ENCODE peak calls at places on chromosomes 4 and X, in four cellular contexts. L, K, W and H are unnamed samples.

GRCh38 chr4:41874398-41874797 is 60.8 kb upstream of the TMEM33 start:
- DNase-seq in L (no peak), K (no peak), W (no peak), H (no peak)

GRCh38 chrX:102840871-102841705 is 96.0 kb upstream of the RAB40AL start:
- DNase-seq in L (no peak), K (peak; percentile 37), W (no peak), H (no peak)

GRCh38 chr4:30413915-30414314 is 306.3 kb upstream of the PCDH7 start:
- DNase-seq in L (no peak), K (no peak), W (no peak), H (no peak)

GRCh38 chr4:13701937-13702446 is 74.5 kb upstream of the BOD1L1 start:
- DNase-seq in L (peak; percentile 1), K (no peak), W (no peak), H (no peak)

GRCh38 chr4:168486961-168487820 is 6.9 kb upstream of the DDX60L start:
- DNase-seq in L (no peak), K (peak; percentile 13), W (no peak), H (no peak)

GRCh38 chr4:48296330-48296729 is 26.7 kb upstream of the TEC start:
- DNase-seq in L (no peak), K (no peak), W (no peak), H (no peak)

GRCh38 chr4:150960079-150960478 is 55.0 kb downstream of the LRBA start:
- DNase-seq in L (peak; percentile 35), K (peak; percentile 19), W (no peak), H (peak; percentile 41)

GRCh38 chr4:102343964-102344519 is 1.2 kb downstream of the SLC39A8 start:
- DNase-seq in L (no peak), K (peak; percentile 30), W (peak; percentile 21), H (no peak)

GRCh38 chr4:145299380-145300076 is 119.1 kb upstream of the OTUD4 start:
- DNase-seq in L (peak; percentile 5), K (no peak), W (peak; percentile 89), H (no peak)

GRCh38 chrX:44432641-44433040 is 89.2 kb upstream of the EFHC2 start:
- DNase-seq in L (no peak), K (no peak), W (no peak), H (no peak)

GRCh38 chr4:123555500-123556273 is 159.1 kb downstream of the SPRY1 start:
- DNase-seq in L (peak; percentile 98), K (peak; percentile 19), W (no peak), H (no peak)

GRCh38 chr4:133592106-133592505 is 443.0 kb downstream of the PCDH10 start:
- DNase-seq in L (no peak), K (no peak), W (no peak), H (no peak)

GRCh38 chr4:108943971-108944370 is 181.1 kb upstream of the ETNPPL start:
- DNase-seq in L (no peak), K (no peak), W (no peak), H (no peak)

GRCh38 chrX:7690842-7691241 is 152.1 kb upstream of the VCX start:
- DNase-seq in L (no peak), K (no peak), W (no peak), H (no peak)

GRCh38 chrX:42818151-42818921 is 40.4 kb upstream of the PPP1R2C start:
- DNase-seq in L (no peak), K (no peak), W (no peak), H (no peak)

GRCh38 chrX:53186363-53186762 is 38.6 kb downstream of the KDM5C start:
- DNase-seq in L (no peak), K (no peak), W (no peak), H (no peak)

GRCh38 chrX:10177620-10178019 is 20.8 kb downstream of the CLCN4 start:
- DNase-seq in L (no peak), K (no peak), W (no peak), H (no peak)

DNA sequence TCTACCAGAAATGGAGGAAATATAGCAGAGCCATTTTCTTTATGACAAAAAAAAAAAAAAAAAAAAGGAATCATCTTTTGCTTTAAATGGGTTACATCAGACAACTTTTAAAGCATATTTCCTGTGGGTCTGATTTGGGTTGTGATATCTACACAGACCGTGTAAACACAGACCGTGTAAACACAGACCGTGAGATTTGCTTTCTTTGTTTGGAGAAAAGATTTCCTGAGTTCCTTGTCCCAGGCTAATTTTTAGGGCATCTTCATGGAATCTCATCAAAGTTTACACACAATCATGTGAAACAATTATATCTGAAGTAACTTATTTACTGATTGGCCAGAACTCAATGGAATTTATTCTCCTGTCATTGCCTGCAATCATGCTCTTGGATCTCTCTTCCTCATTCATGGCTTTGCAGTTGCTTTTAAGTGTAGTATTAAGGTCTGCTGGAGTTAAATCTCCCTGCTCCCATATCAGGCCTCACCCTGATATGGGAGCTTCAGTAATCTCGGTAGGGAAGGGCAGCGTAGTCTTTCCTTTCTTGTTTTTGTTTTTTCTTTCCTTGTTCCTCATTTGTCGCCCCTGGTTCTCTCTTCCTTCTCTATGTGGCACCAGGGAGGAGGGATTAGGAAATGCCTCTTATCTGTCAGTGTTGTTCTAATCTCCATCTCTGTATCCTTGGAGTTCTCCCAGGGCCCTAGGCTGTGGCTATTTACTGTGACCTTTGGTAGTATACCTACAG is 248.6 kb upstream of the JADE1 start:
- DNase-seq in L (peak; percentile 15), K (no peak), W (no peak), H (no peak)
- H3K9ac ChIP-seq in L (no peak overlapping the region), K (no peak overlapping the region), W (no peak overlapping the region), H (no peak overlapping the region)

DNA sequence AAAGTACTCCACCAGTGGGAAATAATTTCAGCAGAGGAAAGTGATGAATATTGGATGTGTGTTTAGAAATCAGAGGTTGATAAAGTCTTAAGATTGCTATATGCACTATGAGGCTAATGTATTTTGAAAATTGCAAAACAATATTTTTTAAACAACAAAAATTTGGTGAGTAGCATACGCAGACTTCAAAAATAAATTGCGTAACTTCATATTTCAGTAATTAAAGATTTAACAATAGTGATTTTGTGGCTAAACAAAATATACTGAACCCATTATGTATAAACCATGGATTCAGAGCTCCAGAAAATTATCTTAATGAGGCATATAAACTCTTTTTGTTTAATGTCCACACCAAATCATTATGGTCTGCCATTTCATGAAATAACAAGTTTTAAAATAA is 3.3 kb upstream of the TAPT1 start:
- DNase-seq in L (no peak), K (no peak), W (no peak), H (no peak)
- TF ChIP-seq FOXM1 in L (no peak), K (no peak), W (no peak), H (no peak)

DNA sequence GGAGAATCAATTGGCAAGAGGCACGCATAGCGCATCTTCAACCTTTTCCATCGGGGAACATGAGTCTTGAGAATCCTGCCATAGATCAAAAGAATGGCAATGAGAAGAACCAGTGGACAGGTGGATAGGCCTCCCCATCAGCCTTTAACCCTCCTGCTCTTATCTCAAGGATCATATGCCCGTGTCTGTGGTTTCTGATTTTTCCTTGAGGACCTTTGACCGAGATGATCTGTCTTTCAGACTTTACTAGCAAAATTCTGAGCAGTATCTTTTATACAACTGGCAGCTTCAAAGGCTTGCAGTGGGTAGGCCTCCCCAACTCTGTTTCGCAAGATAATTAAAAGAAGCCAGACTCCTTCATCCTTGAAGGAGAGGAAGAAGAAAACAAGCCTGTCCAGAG is 174.4 kb downstream of the REPS2 start:
- DNase-seq in L (no peak), K (no peak), W (no peak), H (no peak)
- H3K9ac ChIP-seq in L (no peak overlapping the region), K (no peak overlapping the region), W (no peak overlapping the region), H (no peak overlapping the region)

GRCh38 chr4:97530676-97531075 is 612.6 kb downstream of the STPG2 start:
- DNase-seq in L (no peak), K (no peak), W (no peak), H (no peak)
- TF ChIP-seq FOXM1 in L (no peak), K (no peak), W (no peak), H (no peak)

GRCh38 chrX:109926743-109927662 is 75.9 kb upstream of the TMEM164 start:
- DNase-seq in L (no peak), K (peak; percentile 41), W (no peak), H (no peak)

GRCh38 chrX:109927663-109928273 is 75.1 kb upstream of the TMEM164 start:
- DNase-seq in L (no peak), K (no peak), W (no peak), H (no peak)

GRCh38 chrX:109931677-109932076 is 71.2 kb upstream of the TMEM164 start:
- DNase-seq in L (no peak), K (no peak), W (no peak), H (no peak)

GRCh38 chrX:109926118-109926517 is 76.8 kb upstream of the TMEM164 start:
- DNase-seq in L (no peak), K (no peak), W (no peak), H (no peak)

DNA sequence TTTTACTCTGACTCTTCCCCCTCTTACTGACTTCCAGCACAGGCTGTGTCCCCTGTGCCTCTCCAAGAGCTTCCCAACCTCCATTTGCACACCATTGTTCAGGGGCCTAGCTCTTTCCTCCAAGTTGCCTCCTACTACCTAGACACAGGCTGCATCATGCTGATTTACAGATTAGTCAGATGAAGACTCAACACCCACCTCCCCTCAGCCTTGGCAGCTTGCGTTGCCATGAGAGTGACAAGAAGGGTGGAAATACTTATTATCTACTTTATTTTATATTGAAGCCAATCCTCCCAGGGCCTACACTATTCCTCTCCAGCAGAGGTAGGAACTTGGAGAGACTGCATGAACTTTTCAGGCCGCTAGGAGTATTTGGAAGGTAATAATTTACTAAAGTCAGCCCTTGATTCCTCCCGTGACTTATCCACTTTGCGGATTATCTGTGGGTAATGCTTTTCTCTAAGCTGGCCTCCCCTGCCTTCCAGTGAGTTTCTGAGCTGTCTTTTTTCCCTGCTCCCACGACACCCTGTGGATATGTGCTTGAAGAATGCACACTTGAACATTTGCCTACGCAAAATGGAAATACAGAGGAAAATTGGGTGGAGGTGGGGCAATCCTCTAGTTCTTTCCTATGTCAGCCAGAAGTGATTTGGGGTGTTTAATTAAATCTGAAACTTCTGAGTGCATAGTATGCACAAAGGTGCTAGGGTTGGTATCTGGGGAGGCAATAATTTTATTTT is 74.1 kb upstream of the TMEM164 start:
- DNase-seq in L (no peak), K (no peak), W (no peak), H (no peak)
- H3K9ac ChIP-seq in L (no peak overlapping the region), K (no peak overlapping the region), W (no peak overlapping the region), H (no peak overlapping the region)

GRCh38 chrX:1424452-1424851 is 28.3 kb downstream of the ASMTL start:
- DNase-seq in L (no peak), K (no peak), W (no peak), H (no peak)

GRCh38 chrX:1427756-1428155 is 25.0 kb downstream of the ASMTL start:
- DNase-seq in L (no peak), K (no peak), W (no peak), H (no peak)

GRCh38 chrX:1422135-1422465 is 30.2 kb upstream of the SLC25A6 start:
- DNase-seq in L (no peak), K (no peak), W (no peak), H (no peak)

GRCh38 chrX:1423215-1423614 is 29.5 kb downstream of the ASMTL start:
- DNase-seq in L (no peak), K (no peak), W (no peak), H (no peak)

GRCh38 chrX:1425381-1425780 is 27.3 kb downstream of the ASMTL start:
- DNase-seq in L (no peak), K (no peak), W (no peak), H (no peak)
- TF ChIP-seq FOXM1 in L (no peak), K (no peak), W (no peak), H (no peak)

GRCh38 chr4:130403221-130403620 is 1307.3 kb downstream of the C4orf33 start:
- DNase-seq in L (no peak), K (no peak), W (no peak), H (no peak)
- H3K9ac ChIP-seq in L (no peak overlapping the region), K (no peak overlapping the region), W (no peak overlapping the region), H (no peak overlapping the region)

GRCh38 chrX:39869846-39870601 is 227.7 kb downstream of the BCOR start:
- DNase-seq in L (no peak), K (peak; percentile 75), W (no peak), H (no peak)
- TF ChIP-seq FOXM1 in L (no peak), K (no peak), W (no peak), H (no peak)